ENCODE peak calls at places on chromosomes 11 and 22, in nine cellular contexts. One of them, this sample, is unnamed.

GRCh38 chr11:88338223-88338661 is 706 bp upstream of the CTSC start:
- DNase-seq in spleen: peak
- DNase-seq in foreskin fibroblast: peak
- DNase-seq in colonic mucosa: peak
- DNase-seq in psoas muscle: peak
- DNase-seq in epithelial cell of esophagus: peak
- DNase-seq in lower leg skin: no peak
- DNase-seq in tibial nerve: peak
- DNase-seq in uterus: peak
- DNase-seq in this sample: peak

GRCh38 chr11:112902411-112903011 is 58.7 kb upstream of the NCAM1 start:
- DNase-seq in spleen: no peak
- DNase-seq in foreskin fibroblast: no peak
- DNase-seq in colonic mucosa: no peak
- DNase-seq in psoas muscle: no peak
- DNase-seq in epithelial cell of esophagus: no peak
- DNase-seq in lower leg skin: no peak
- DNase-seq in tibial nerve: no peak
- DNase-seq in uterus: peak
- DNase-seq in this sample: no peak

GRCh38 chr11:27266125-27266524 is 96.9 kb downstream of the CCDC34 start:
- DNase-seq in spleen: no peak
- DNase-seq in foreskin fibroblast: no peak
- DNase-seq in colonic mucosa: no peak
- DNase-seq in psoas muscle: no peak
- DNase-seq in epithelial cell of esophagus: no peak
- DNase-seq in lower leg skin: no peak
- DNase-seq in tibial nerve: no peak
- DNase-seq in uterus: no peak
- DNase-seq in this sample: no peak

GRCh38 chr22:47337161-47337621 is 574.7 kb downstream of the TBC1D22A start:
- DNase-seq in spleen: no peak
- DNase-seq in foreskin fibroblast: peak
- DNase-seq in colonic mucosa: no peak
- DNase-seq in psoas muscle: no peak
- DNase-seq in epithelial cell of esophagus: peak
- DNase-seq in lower leg skin: peak
- DNase-seq in tibial nerve: no peak
- DNase-seq in uterus: no peak
- DNase-seq in this sample: no peak

GRCh38 chr11:13955971-13956421 is 6.5 kb upstream of the SPON1 start:
- DNase-seq in spleen: no peak
- DNase-seq in foreskin fibroblast: peak
- DNase-seq in colonic mucosa: peak
- DNase-seq in psoas muscle: no peak
- DNase-seq in epithelial cell of esophagus: peak
- DNase-seq in lower leg skin: no peak
- DNase-seq in tibial nerve: peak
- DNase-seq in uterus: peak
- DNase-seq in this sample: peak

GRCh38 chr11:109783842-109784241 is 309.4 kb upstream of the ZC3H12C start:
- DNase-seq in spleen: no peak
- DNase-seq in foreskin fibroblast: no peak
- DNase-seq in colonic mucosa: no peak
- DNase-seq in psoas muscle: no peak
- DNase-seq in epithelial cell of esophagus: no peak
- DNase-seq in lower leg skin: no peak
- DNase-seq in tibial nerve: no peak
- DNase-seq in uterus: no peak
- DNase-seq in this sample: no peak

GRCh38 chr22:24964441-24964840 is 11.9 kb downstream of the KIAA1671 start:
- DNase-seq in spleen: no peak
- DNase-seq in foreskin fibroblast: no peak
- DNase-seq in colonic mucosa: no peak
- DNase-seq in psoas muscle: no peak
- DNase-seq in epithelial cell of esophagus: no peak
- DNase-seq in lower leg skin: no peak
- DNase-seq in tibial nerve: no peak
- DNase-seq in uterus: no peak
- DNase-seq in this sample: no peak

GRCh38 chr11:46801694-46802093 is 44.4 kb downstream of the CKAP5 start:
- DNase-seq in spleen: no peak
- DNase-seq in foreskin fibroblast: no peak
- DNase-seq in colonic mucosa: no peak
- DNase-seq in psoas muscle: no peak
- DNase-seq in epithelial cell of esophagus: no peak
- DNase-seq in lower leg skin: no peak
- DNase-seq in tibial nerve: no peak
- DNase-seq in uterus: no peak
- DNase-seq in this sample: no peak

GRCh38 chr11:13963169-13963948 is 836 bp downstream of the SPON1 start:
- DNase-seq in spleen: peak
- DNase-seq in foreskin fibroblast: no peak
- DNase-seq in colonic mucosa: peak
- DNase-seq in psoas muscle: peak
- DNase-seq in epithelial cell of esophagus: no peak
- DNase-seq in lower leg skin: no peak
- DNase-seq in tibial nerve: no peak
- DNase-seq in uterus: peak
- DNase-seq in this sample: peak

GRCh38 chr11:47668665-47669064 is 26.3 kb upstream of the MTCH2 start:
- DNase-seq in spleen: no peak
- DNase-seq in foreskin fibroblast: no peak
- DNase-seq in colonic mucosa: no peak
- DNase-seq in psoas muscle: no peak
- DNase-seq in epithelial cell of esophagus: no peak
- DNase-seq in lower leg skin: no peak
- DNase-seq in tibial nerve: no peak
- DNase-seq in uterus: no peak
- DNase-seq in this sample: no peak

GRCh38 chr11:115924744-115925567 is 420.7 kb upstream of the CADM1 start:
- DNase-seq in spleen: no peak
- DNase-seq in foreskin fibroblast: no peak
- DNase-seq in colonic mucosa: no peak
- DNase-seq in psoas muscle: no peak
- DNase-seq in epithelial cell of esophagus: no peak
- DNase-seq in lower leg skin: no peak
- DNase-seq in tibial nerve: no peak
- DNase-seq in uterus: no peak
- DNase-seq in this sample: no peak

GRCh38 chr11:132028380-132029240 is 658.2 kb downstream of the NTM start:
- DNase-seq in spleen: no peak
- DNase-seq in foreskin fibroblast: no peak
- DNase-seq in colonic mucosa: peak
- DNase-seq in psoas muscle: peak
- DNase-seq in epithelial cell of esophagus: peak
- DNase-seq in lower leg skin: no peak
- DNase-seq in tibial nerve: no peak
- DNase-seq in uterus: no peak
- DNase-seq in this sample: peak

GRCh38 chr22:23888615-23889401 is 5.4 kb upstream of the MIF start:
- DNase-seq in spleen: no peak
- DNase-seq in foreskin fibroblast: peak
- DNase-seq in colonic mucosa: no peak
- DNase-seq in psoas muscle: no peak
- DNase-seq in epithelial cell of esophagus: no peak
- DNase-seq in lower leg skin: no peak
- DNase-seq in tibial nerve: no peak
- DNase-seq in uterus: no peak
- DNase-seq in this sample: peak

GRCh38 chr11:112345708-112346107 is 85.0 kb upstream of the PLET1 start:
- DNase-seq in spleen: no peak
- DNase-seq in foreskin fibroblast: no peak
- DNase-seq in colonic mucosa: no peak
- DNase-seq in psoas muscle: no peak
- DNase-seq in epithelial cell of esophagus: no peak
- DNase-seq in lower leg skin: peak
- DNase-seq in tibial nerve: no peak
- DNase-seq in uterus: no peak
- DNase-seq in this sample: peak

GRCh38 chr11:129503646-129504045 is 128.0 kb downstream of the BARX2 start:
- DNase-seq in spleen: no peak
- DNase-seq in foreskin fibroblast: no peak
- DNase-seq in colonic mucosa: no peak
- DNase-seq in psoas muscle: no peak
- DNase-seq in epithelial cell of esophagus: no peak
- DNase-seq in lower leg skin: no peak
- DNase-seq in tibial nerve: no peak
- DNase-seq in uterus: no peak
- DNase-seq in this sample: no peak

GRCh38 chr22:25223269-25223850 is 3.9 kb downstream of the CRYBB2 start:
- DNase-seq in spleen: no peak
- DNase-seq in foreskin fibroblast: no peak
- DNase-seq in colonic mucosa: no peak
- DNase-seq in psoas muscle: no peak
- DNase-seq in epithelial cell of esophagus: no peak
- DNase-seq in lower leg skin: no peak
- DNase-seq in tibial nerve: no peak
- DNase-seq in uterus: no peak
- DNase-seq in this sample: peak

GRCh38 chr11:33257160-33257896 is at the start of gene HIPK3:
- DNase-seq in spleen: peak
- DNase-seq in foreskin fibroblast: peak
- DNase-seq in colonic mucosa: peak
- DNase-seq in psoas muscle: peak
- DNase-seq in epithelial cell of esophagus: peak
- DNase-seq in lower leg skin: peak
- DNase-seq in tibial nerve: peak
- DNase-seq in uterus: peak
- DNase-seq in this sample: peak

DNA sequence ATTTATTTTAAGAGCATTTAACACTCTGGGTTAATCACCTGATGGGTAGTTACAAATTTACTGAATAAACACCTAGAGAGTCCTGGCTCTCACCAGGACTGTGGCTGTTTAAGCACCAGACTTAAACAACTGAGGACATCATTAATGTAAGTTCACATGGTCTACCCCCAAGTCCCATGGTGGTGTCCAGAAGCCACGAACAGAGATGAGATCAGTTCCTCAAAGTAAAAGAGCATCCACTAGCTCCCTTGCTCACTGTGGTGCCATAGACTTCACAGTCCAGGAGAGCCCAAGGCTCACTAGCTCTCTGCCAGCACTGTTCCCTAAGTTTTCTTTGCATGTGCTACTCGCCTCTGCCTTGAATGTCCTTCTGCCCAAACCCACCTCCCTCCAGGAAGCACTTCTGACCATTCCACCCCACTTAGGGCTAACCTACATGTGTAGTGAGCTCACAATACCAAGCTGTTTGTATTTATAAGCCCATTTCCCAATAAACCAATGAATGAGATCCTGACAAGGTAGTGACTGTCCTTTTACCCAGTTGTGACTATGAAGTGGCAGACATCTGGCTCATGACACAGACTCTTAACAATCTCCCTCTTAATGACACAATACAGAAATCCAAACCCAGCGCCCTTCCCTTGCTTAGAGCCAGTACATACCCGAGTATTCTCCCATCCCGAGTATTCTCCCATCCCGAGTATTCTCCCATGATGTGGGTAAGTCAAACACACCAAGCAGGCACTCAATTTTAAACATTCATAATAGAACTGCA is 15.7 kb downstream of the NAP1L4 start:
- DNase-seq in spleen: no peak
- DNase-seq in foreskin fibroblast: no peak
- DNase-seq in colonic mucosa: no peak
- DNase-seq in psoas muscle: no peak
- DNase-seq in epithelial cell of esophagus: no peak
- DNase-seq in lower leg skin: no peak
- DNase-seq in tibial nerve: no peak
- DNase-seq in uterus: no peak
- DNase-seq in this sample: no peak
- TF ChIP-seq CTCF in spleen: no peak
- TF ChIP-seq CTCF in foreskin fibroblast: no peak
- TF ChIP-seq CTCF in colonic mucosa: no peak
- TF ChIP-seq CTCF in psoas muscle: no peak
- TF ChIP-seq CTCF in epithelial cell of esophagus: no peak
- TF ChIP-seq CTCF in lower leg skin: no peak
- TF ChIP-seq CTCF in tibial nerve: no peak
- TF ChIP-seq CTCF in uterus: no peak
- TF ChIP-seq CTCF in this sample: no peak

GRCh38 chr11:72222907-72223614 is 1.5 kb upstream of the INPPL1 start:
- DNase-seq in spleen: peak
- DNase-seq in foreskin fibroblast: peak
- DNase-seq in colonic mucosa: peak
- DNase-seq in psoas muscle: peak
- DNase-seq in epithelial cell of esophagus: peak
- DNase-seq in lower leg skin: peak
- DNase-seq in tibial nerve: peak
- DNase-seq in uterus: peak
- DNase-seq in this sample: peak
- TF ChIP-seq CTCF in spleen: peak
- TF ChIP-seq CTCF in foreskin fibroblast: peak
- TF ChIP-seq CTCF in colonic mucosa: peak
- TF ChIP-seq CTCF in psoas muscle: no peak
- TF ChIP-seq CTCF in epithelial cell of esophagus: peak
- TF ChIP-seq CTCF in lower leg skin: no peak
- TF ChIP-seq CTCF in tibial nerve: peak
- TF ChIP-seq CTCF in uterus: peak
- TF ChIP-seq CTCF in this sample: no peak

GRCh38 chr11:20712912-20713311 is 43.5 kb downstream of the NELL1 start:
- DNase-seq in spleen: no peak
- DNase-seq in foreskin fibroblast: no peak
- DNase-seq in colonic mucosa: no peak
- DNase-seq in psoas muscle: no peak
- DNase-seq in epithelial cell of esophagus: no peak
- DNase-seq in lower leg skin: no peak
- DNase-seq in tibial nerve: no peak
- DNase-seq in uterus: no peak
- DNase-seq in this sample: no peak
- TF ChIP-seq CTCF in spleen: no peak
- TF ChIP-seq CTCF in foreskin fibroblast: no peak
- TF ChIP-seq CTCF in colonic mucosa: no peak
- TF ChIP-seq CTCF in psoas muscle: no peak
- TF ChIP-seq CTCF in epithelial cell of esophagus: no peak
- TF ChIP-seq CTCF in lower leg skin: no peak
- TF ChIP-seq CTCF in tibial nerve: no peak
- TF ChIP-seq CTCF in uterus: no peak
- TF ChIP-seq CTCF in this sample: no peak

DNA sequence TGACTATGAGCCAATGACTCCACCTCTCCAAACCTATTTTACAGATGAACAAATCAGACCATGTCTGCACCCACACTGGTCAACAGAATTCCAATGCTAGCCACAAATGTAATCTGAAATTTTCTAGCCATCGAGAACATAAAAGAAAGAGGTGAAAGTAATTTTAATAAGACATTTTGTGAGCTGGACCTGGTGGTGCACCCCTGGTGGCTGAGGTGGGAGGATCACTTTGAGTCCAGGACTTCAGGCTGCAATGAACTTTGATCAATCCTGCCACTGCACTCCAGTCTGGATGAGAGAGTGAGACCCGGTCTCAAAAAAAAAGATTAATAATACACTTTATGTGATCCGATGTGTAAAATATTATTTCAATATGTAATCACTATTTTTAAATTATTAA is 9.4 kb upstream of the RNF185 start:
- DNase-seq in spleen: no peak
- DNase-seq in foreskin fibroblast: no peak
- DNase-seq in colonic mucosa: no peak
- DNase-seq in psoas muscle: no peak
- DNase-seq in epithelial cell of esophagus: no peak
- DNase-seq in lower leg skin: no peak
- DNase-seq in tibial nerve: no peak
- DNase-seq in uterus: no peak
- DNase-seq in this sample: no peak
- TF ChIP-seq CTCF in spleen: no peak
- TF ChIP-seq CTCF in foreskin fibroblast: peak
- TF ChIP-seq CTCF in colonic mucosa: no peak
- TF ChIP-seq CTCF in psoas muscle: no peak
- TF ChIP-seq CTCF in epithelial cell of esophagus: peak
- TF ChIP-seq CTCF in lower leg skin: no peak
- TF ChIP-seq CTCF in tibial nerve: no peak
- TF ChIP-seq CTCF in uterus: no peak
- TF ChIP-seq CTCF in this sample: peak

This sample was measured in Caco-2.